ENCODE peak calls at places on chromosomes 2 and 18, in nine cellular contexts. H, E, Z, S, C, M, I, W and J are unnamed samples.

GRCh38 chr2:238866656-238867277 is 18.9 kb downstream of the TWIST2 start:
- DNase-seq in H (no peak), E (no peak), Z (no peak), S (no peak), C (no peak), M (no peak), I (no peak), W (no peak), J (no peak)

GRCh38 chr2:181724662-181725061 is 44.3 kb upstream of the NEUROD1 start:
- DNase-seq in H (no peak), E (no peak), Z (no peak), S (no peak), C (no peak), M (no peak), I (no peak), W (no peak), J (no peak)

GRCh38 chr18:69935319-69936190 is 12.1 kb downstream of the CD226 start:
- DNase-seq in H (peak; percentile 74), E (no peak), Z (no peak), S (no peak), C (no peak), M (no peak), I (peak; percentile 8), W (peak; percentile 33), J (peak; percentile 32)

GRCh38 chr18:49677081-49677480 is 115.2 kb downstream of the LIPG start:
- DNase-seq in H (no peak), E (no peak), Z (no peak), S (no peak), C (no peak), M (no peak), I (no peak), W (peak; percentile 50), J (no peak)

GRCh38 chr2:28567076-28567471 is 71.2 kb downstream of the PLB1 start:
- DNase-seq in H (no peak), E (no peak), Z (peak; percentile 17), S (no peak), C (no peak), M (peak; percentile 69), I (no peak), W (no peak), J (no peak)

GRCh38 chr2:142178604-142179003 is 47.8 kb upstream of the LRP1B start:
- DNase-seq in H (no peak), E (no peak), Z (no peak), S (no peak), C (no peak), M (no peak), I (no peak), W (no peak), J (no peak)

GRCh38 chr2:216023055-216023648 is 9.8 kb upstream of the MREG start:
- DNase-seq in H (peak; percentile 12), E (peak; percentile 60), Z (peak; percentile 56), S (peak; percentile 1), C (peak; percentile 59), M (peak; percentile 15), I (peak; percentile 48), W (peak; percentile 61), J (no peak)

GRCh38 chr2:211617803-211618202 is 920.8 kb downstream of the ERBB4 start:
- DNase-seq in H (no peak), E (no peak), Z (no peak), S (no peak), C (no peak), M (no peak), I (no peak), W (no peak), J (no peak)

GRCh38 chr2:104179644-104180043 is 674.3 kb upstream of the POU3F3 start:
- DNase-seq in H (no peak), E (no peak), Z (no peak), S (no peak), C (no peak), M (no peak), I (no peak), W (no peak), J (no peak)

GRCh38 chr2:10032746-10033105 is 10.6 kb upstream of the KLF11 start:
- DNase-seq in H (no peak), E (no peak), Z (no peak), S (no peak), C (no peak), M (no peak), I (no peak), W (no peak), J (no peak)

GRCh38 chr2:229728360-229728759 is 14.0 kb upstream of the DNER start:
- DNase-seq in H (no peak), E (no peak), Z (no peak), S (no peak), C (no peak), M (no peak), I (no peak), W (peak; percentile 32), J (no peak)

GRCh38 chr2:20307311-20307710 is 43.3 kb downstream of the PUM2 start:
- DNase-seq in H (no peak), E (no peak), Z (no peak), S (no peak), C (no peak), M (no peak), I (no peak), W (no peak), J (no peak)

GRCh38 chr2:53104263-53104662 is 663.3 kb upstream of the CHAC2 start:
- DNase-seq in H (no peak), E (peak; percentile 15), Z (peak; percentile 76), S (no peak), C (peak; percentile 78), M (no peak), I (no peak), W (peak; percentile 71), J (no peak)